ENCODE peak calls at places on chromosomes 2 and 18, in seven cellular contexts. R is IMR-90, K is astrocyte of the spinal cord, A is ascending aorta, Q is AG10803, E is adrenal gland, O is Caco-2. F is an unnamed sample.

GRCh38 chr2:192194866-192195547 is at the start of gene TMEFF2:
- DNase-seq in O (peak; percentile 28), R (peak; percentile 83), K (peak; percentile 89), E (peak; percentile 34), A (no peak), Q (peak; percentile 41), F (no peak)

GRCh38 chr18:25279961-25280360 is 72.0 kb downstream of the ZNF521 start:
- DNase-seq in O (no peak), K (no peak), R (no peak), Q (no peak), E (no peak), A (no peak), F (no peak)

GRCh38 chr2:214558341-214558740 is 147.5 kb downstream of the VWC2L start:
- DNase-seq in R (no peak), E (no peak), K (no peak), Q (no peak), O (no peak), A (no peak), F (no peak)

GRCh38 chr2:231627384-231628156 is 34.9 kb downstream of the TEX44 start:
- DNase-seq in R (peak; percentile 44), E (no peak), K (no peak), A (no peak), Q (peak; percentile 72), O (no peak), F (no peak)

GRCh38 chr2:42761554-42761953 is 2.4 kb downstream of the OXER1 start:
- DNase-seq in A (no peak), R (no peak), O (no peak), K (no peak), Q (no peak), E (no peak), F (no peak)

GRCh38 chr2:28717339-28717758 is 34.3 kb upstream of the PPP1CB start:
- DNase-seq in R (peak; percentile 85), A (peak; percentile 53), E (peak; percentile 65), K (peak; percentile 70), Q (peak; percentile 80), O (no peak), F (peak; percentile 87)

GRCh38 chr18:12574494-12575185 is 83.3 kb downstream of the SPIRE1 start:
- DNase-seq in Q (no peak), O (no peak), R (peak; percentile 35), E (peak; percentile 32), A (no peak), K (no peak), F (no peak)

GRCh38 chr2:163044116-163044515 is 205.5 kb upstream of the KCNH7 start:
- DNase-seq in R (no peak), A (no peak), K (no peak), O (no peak), E (no peak), Q (no peak), F (no peak)

GRCh38 chr2:237718277-237718634 is 80.3 kb upstream of the RBM44 start:
- DNase-seq in E (no peak), R (no peak), A (no peak), O (no peak), Q (no peak), K (no peak), F (no peak)

GRCh38 chr2:128309341-128310093 is 9.2 kb downstream of the HS6ST1 start:
- DNase-seq in R (peak; percentile 86), E (peak; percentile 82), A (peak; percentile 13), K (peak; percentile 57), O (peak; percentile 66), Q (peak; percentile 43), F (peak; percentile 63)

GRCh38 chr2:232697807-232698110 is 628 bp downstream of the GIGYF2 start:
- DNase-seq in A (no peak), E (no peak), K (no peak), O (no peak), R (no peak), Q (no peak), F (no peak)

GRCh38 chr2:17918789-17919188 is 40.3 kb downstream of the KCNS3 start:
- DNase-seq in K (peak; percentile 24), O (no peak), E (no peak), Q (no peak), R (peak; percentile 13), A (no peak), F (no peak)

GRCh38 chr2:66495788-66496640 is 61.1 kb downstream of the MEIS1 start:
- DNase-seq in Q (peak; percentile 81), A (peak; percentile 21), E (peak; percentile 77), K (peak; percentile 87), O (no peak), R (peak; percentile 96), F (peak; percentile 83)

GRCh38 chr2:163407296-163407695 is 328.5 kb downstream of the FIGN start:
- DNase-seq in A (no peak), R (peak; percentile 18), E (no peak), O (no peak), Q (no peak), K (peak; percentile 37), F (no peak)

GRCh38 chr2:36399050-36399449 is 43.5 kb downstream of the CRIM1 start:
- DNase-seq in A (no peak), Q (no peak), R (no peak), E (no peak), K (no peak), O (no peak), F (no peak)

GRCh38 chr2:13652531-13653313 is 936.0 kb downstream of the TRIB2 start:
- DNase-seq in K (peak; percentile 75), E (no peak), Q (peak; percentile 25), O (no peak), R (peak; percentile 73), A (no peak), F (no peak)

GRCh38 chr2:210997373-210997772 is 441.0 kb downstream of the CPS1 start:
- DNase-seq in K (peak; percentile 34), E (no peak), A (no peak), R (no peak), Q (no peak), O (no peak), F (no peak)

GRCh38 chr2:9710311-9710710 is 79.5 kb upstream of the YWHAQ start:
- DNase-seq in K (no peak), A (no peak), E (no peak), Q (no peak), O (peak; percentile 29), R (no peak), F (no peak)

GRCh38 chr2:227870710-227871374 is 589 bp upstream of the DAW1 start:
- DNase-seq in K (peak; percentile 85), Q (peak; percentile 54), O (peak; percentile 63), R (peak; percentile 93), E (no peak), A (no peak), F (no peak)

GRCh38 chr2:118991554-118991953 is 49.6 kb downstream of the MARCO start:
- DNase-seq in E (no peak), Q (no peak), A (no peak), O (no peak), K (no peak), R (no peak), F (no peak)

GRCh38 chr2:100819365-100820345 is at the start of gene NPAS2:
- DNase-seq in E (peak; percentile 64), O (no peak), A (no peak), Q (peak; percentile 47), R (peak; percentile 46), K (peak; percentile 43), F (no peak)
- H3K4me3 ChIP-seq in E (peak within 1 kb of the TSS; percentile 89), O (peak within 1 kb of the TSS; percentile 46), A (peak within 1 kb of the TSS; percentile 91), Q (peak within 1 kb of the TSS; percentile 73), R (peak within 1 kb of the TSS; percentile 70), K (peak within 1 kb of the TSS; percentile 79), F (peak within 1 kb of the TSS; percentile 90)

DNA sequence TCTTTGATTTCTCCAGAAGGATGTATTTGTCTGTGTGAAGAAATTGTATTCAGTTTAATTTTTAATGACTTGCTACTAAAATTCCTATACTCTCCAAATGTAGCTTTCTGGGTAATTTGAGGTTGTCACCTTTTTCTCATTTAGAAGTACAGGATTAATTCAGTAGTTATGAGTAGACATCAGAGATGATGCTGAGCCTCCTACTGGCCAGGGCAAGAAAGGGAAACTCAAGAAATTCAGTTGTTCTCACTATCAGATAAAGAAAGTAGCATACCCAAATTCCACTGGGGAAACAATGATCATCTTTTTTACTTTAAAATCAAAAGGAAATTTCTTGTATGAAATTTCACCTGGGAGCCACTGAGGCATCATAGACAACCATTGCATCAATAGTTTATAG is 199.4 kb downstream of the SATB2 start:
- DNase-seq in O (no peak), A (no peak), K (no peak), Q (peak; percentile 18), E (no peak), R (no peak), F (no peak)
- TF ChIP-seq CTCF in O (peak; percentile 5), A (no peak), K (peak; percentile 49), Q (peak; percentile 57), E (no peak), R (peak; percentile 19), F (no peak)

GRCh38 chr18:74715865-74716712 is 118.4 kb downstream of the ZNF407 start:
- DNase-seq in A (no peak), E (no peak), Q (no peak), K (no peak), O (no peak), R (no peak), F (no peak)
- H3K4me3 ChIP-seq in A (no peak overlapping the region), E (no peak overlapping the region), Q (no peak overlapping the region), K (no peak overlapping the region), O (no peak overlapping the region), R (no peak overlapping the region), F (no peak overlapping the region)

DNA sequence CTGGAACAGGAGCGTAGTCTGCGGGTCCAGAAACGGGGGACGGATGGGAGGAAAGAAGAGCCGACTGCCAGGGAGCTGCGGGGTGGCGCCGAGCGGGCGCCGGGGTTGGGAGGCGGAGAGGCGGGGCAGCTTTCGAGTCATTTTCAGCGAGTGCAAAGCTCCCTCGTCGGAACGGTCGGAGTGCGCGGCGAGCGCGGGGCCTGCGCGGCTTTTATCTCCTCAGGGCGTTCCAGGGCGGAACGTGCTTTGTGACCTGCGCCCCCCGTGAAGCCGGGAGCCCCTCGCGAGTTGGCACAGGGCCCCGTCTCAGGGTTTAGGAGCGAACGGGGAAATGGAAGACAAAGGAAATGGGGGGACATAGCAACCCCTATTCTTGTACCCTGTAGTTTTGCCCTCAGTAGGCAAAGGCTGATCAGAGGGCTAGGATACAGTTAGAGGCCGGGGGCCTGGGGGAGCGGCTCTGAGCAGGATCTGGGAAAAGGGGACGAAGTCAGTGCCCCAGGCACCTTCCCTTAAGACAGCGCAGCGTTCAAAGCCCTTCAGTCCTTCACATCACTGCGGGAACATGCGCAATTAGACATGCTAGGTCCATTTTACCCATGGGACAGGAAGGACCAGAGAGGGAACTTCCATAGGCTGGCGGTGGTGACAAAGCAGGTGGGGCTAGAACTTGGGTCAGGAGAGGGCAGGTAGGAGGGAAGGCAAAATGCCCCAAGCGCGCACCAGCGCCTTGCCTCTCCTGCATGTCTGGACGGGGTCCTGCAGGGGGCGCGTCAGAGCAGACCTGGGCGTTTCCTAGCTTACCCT is 60.1 kb upstream of the IL1RL1 start:
- DNase-seq in O (no peak), E (peak; percentile 64), K (peak; percentile 44), R (no peak), Q (no peak), A (no peak), F (no peak)
- TF ChIP-seq CTCF in O (no peak), E (peak; percentile 37), K (peak; percentile 74), R (no peak), Q (peak; percentile 53), A (peak; percentile 31), F (no peak)

F was measured in coronary artery.